ENCODE peak calls at places on chromosome 17, in eight cellular contexts. X, H, Z, C, I, T, V and U are unnamed samples.

GRCh38 chr17:69761767-69762321 is 313.2 kb upstream of the KCNJ16 start:
- DNase-seq in C (peak), X (no peak), T (no peak), Z (no peak), I (no peak), V (no peak), H (no peak), U (no peak)

GRCh38 chr17:29929006-29929543 is 953 bp downstream of the SSH2 start:
- DNase-seq in I (no peak), H (no peak), V (no peak), C (no peak), Z (peak), X (no peak), T (peak), U (no peak)

GRCh38 chr17:66829386-66829864 is 5.5 kb upstream of the CACNG5 start:
- DNase-seq in T (no peak), Z (no peak), H (no peak), C (peak), V (no peak), I (peak), X (no peak), U (no peak)

GRCh38 chr17:10226930-10227695 is 28.7 kb upstream of the GAS7 start:
- DNase-seq in C (peak), H (peak), V (peak), Z (no peak), X (peak), I (no peak), T (no peak), U (peak)

GRCh38 chr17:48178327-48178726 is 70.8 kb downstream of the SNX11 start:
- DNase-seq in T (no peak), V (no peak), X (no peak), Z (no peak), H (no peak), I (no peak), C (no peak), U (no peak)

GRCh38 chr17:78394209-78394608 is 15.8 kb downstream of the PGS1 start:
- DNase-seq in Z (peak), X (no peak), V (no peak), T (peak), H (no peak), I (no peak), C (no peak), U (no peak)

GRCh38 chr17:35539659-35540026 is 2.2 kb upstream of the SLFN12L start:
- DNase-seq in V (no peak), I (no peak), H (no peak), Z (no peak), C (no peak), T (no peak), X (no peak), U (no peak)

GRCh38 chr17:21382560-21383495 is 6.7 kb downstream of the KCNJ12 start:
- DNase-seq in C (no peak), V (no peak), I (no peak), H (no peak), T (no peak), X (no peak), Z (peak), U (no peak)

GRCh38 chr17:42843358-42843934 is 934 bp upstream of the AOC2 start:
- DNase-seq in V (peak), X (peak), I (no peak), T (peak), H (no peak), C (no peak), Z (peak), U (peak)

GRCh38 chr17:8057691-8058114 is 18.8 kb downstream of the ALOX15B start:
- DNase-seq in X (no peak), V (peak), T (peak), C (no peak), H (no peak), I (peak), Z (peak), U (peak)

GRCh38 chr17:76398523-76399174 is 14.2 kb downstream of the SPHK1 start:
- DNase-seq in C (no peak), X (no peak), Z (no peak), H (no peak), V (no peak), I (no peak), T (no peak), U (no peak)

GRCh38 chr17:68182940-68183551 is 64.8 kb upstream of the AMZ2 start:
- DNase-seq in V (no peak), X (no peak), Z (no peak), C (no peak), T (no peak), I (no peak), H (no peak), U (no peak)